ENCODE peak calls at places on chromosomes 3 and 15, in five cellular contexts. A, W, K, O and Y are unnamed samples.

GRCh38 chr3:52790741-52791140 is 3.9 kb upstream of the ITIH3 start:
- DNase-seq in A (no peak), W (no peak), K (no peak), O (no peak), Y (no peak)

GRCh38 chr15:68668926-68669600 is 90.3 kb downstream of the CORO2B start:
- DNase-seq in A (no peak), W (no peak), K (no peak), O (no peak), Y (no peak)

GRCh38 chr3:89571298-89571697 is 463.9 kb downstream of the EPHA3 start:
- DNase-seq in A (no peak), W (no peak), K (no peak), O (no peak), Y (no peak)

GRCh38 chr3:79178471-79178870 is 589.3 kb downstream of the ROBO1 start:
- DNase-seq in A (no peak), W (no peak), K (no peak), O (no peak), Y (no peak)

GRCh38 chr3:43759297-43759782 is 68.6 kb downstream of the ABHD5 start:
- DNase-seq in A (no peak), W (no peak), K (no peak), O (no peak), Y (no peak)

GRCh38 chr15:100783296-100783695 is 96.3 kb upstream of the ALDH1A3 start:
- DNase-seq in A (no peak), W (no peak), K (no peak), O (no peak), Y (no peak)

GRCh38 chr15:33126559-33127290 is 67.8 kb downstream of the FMN1 start:
- DNase-seq in A (peak), W (peak), K (peak), O (peak), Y (peak)

GRCh38 chr15:70722266-70723123 is 40.9 kb downstream of the UACA start:
- DNase-seq in A (peak), W (no peak), K (no peak), O (no peak), Y (no peak)

GRCh38 chr3:52428151-52429005 is 16.5 kb downstream of the SEMA3G start:
- DNase-seq in A (peak), W (peak), K (peak), O (no peak), Y (no peak)

GRCh38 chr3:109178701-109179100 is 42.2 kb downstream of the C3orf85 start:
- DNase-seq in A (no peak), W (no peak), K (no peak), O (no peak), Y (no peak)

GRCh38 chr3:59263152-59263551 is 213.3 kb upstream of the CFAP20DC start:
- DNase-seq in A (no peak), W (no peak), K (no peak), O (no peak), Y (no peak)

GRCh38 chr3:46953265-46954010 is 23.1 kb downstream of the CCDC12 start:
- DNase-seq in A (no peak), W (no peak), K (no peak), O (no peak), Y (no peak)

GRCh38 chr3:119025390-119025789 is 9.3 kb downstream of the IGSF11 start:
- DNase-seq in A (no peak), W (no peak), K (no peak), O (no peak), Y (no peak)

GRCh38 chr3:136844726-136845125 is 17.3 kb upstream of the NCK1 start:
- DNase-seq in A (no peak), W (no peak), K (no peak), O (no peak), Y (no peak)

GRCh38 chr3:97815149-97815917 is 6.5 kb upstream of the CRYBG3 start:
- DNase-seq in A (no peak), W (no peak), K (no peak), O (peak), Y (no peak)